ENCODE peak calls at places on chromosomes 1 and 21, in ten cellular contexts. K is tibial nerve, B is cardiac muscle cell, R is left ventricle myocardium inferior, I is DND-41, T is lower lobe of right lung, Y is mucosa of descending colon, W is choroid plexus epithelial cell, V is Calu3, X is body of pancreas. H is an unnamed sample.

GRCh38 chr1:9397047-9397446 is 104.4 kb downstream of the SPSB1 start:
- DNase-seq in I (no peak), Y (no peak), K (no peak), W (no peak), T (no peak), R (no peak), X (no peak), V (no peak), B (no peak), H (no peak)

GRCh38 chr1:91750398-91750996 is 135.5 kb downstream of the TGFBR3 start:
- DNase-seq in W (no peak), T (no peak), X (no peak), K (no peak), Y (no peak), R (no peak), I (no peak), V (no peak), B (peak), H (no peak)

GRCh38 chr1:163290025-163290610 is 31.6 kb upstream of the NUF2 start:
- DNase-seq in X (no peak), K (no peak), I (no peak), V (no peak), Y (no peak), T (no peak), B (peak), R (no peak), W (peak), H (no peak)

GRCh38 chr1:51906306-51907078 is 28.0 kb upstream of the NRDC start:
- DNase-seq in R (no peak), W (peak), K (no peak), V (no peak), I (no peak), X (no peak), B (peak), T (no peak), Y (no peak), H (no peak)

GRCh38 chr1:85330206-85330605 is 53.8 kb upstream of the BCL10 start:
- DNase-seq in R (no peak), T (no peak), I (no peak), X (no peak), B (peak), K (no peak), V (peak), W (peak), Y (no peak), H (no peak)

GRCh38 chr1:101820080-101820479 is 176.6 kb downstream of the OLFM3 start:
- DNase-seq in B (peak), I (no peak), K (no peak), X (no peak), W (peak), V (no peak), R (no peak), Y (peak), T (no peak), H (no peak)

GRCh38 chr1:154548028-154548427 is 10.4 kb downstream of the UBE2Q1 start:
- DNase-seq in K (no peak), T (no peak), X (peak), I (no peak), B (no peak), R (peak), V (no peak), W (no peak), Y (no peak), H (no peak)

GRCh38 chr1:67535474-67535873 is 105.3 kb upstream of the SERBP1 start:
- DNase-seq in X (peak), V (peak), R (peak), T (peak), Y (peak), W (peak), I (peak), K (peak), B (peak), H (peak)

GRCh38 chr1:201885531-201886075 is 3.1 kb upstream of the SHISA4 start:
- DNase-seq in W (peak), I (no peak), K (no peak), Y (no peak), T (no peak), V (peak), R (no peak), B (peak), X (no peak), H (no peak)

GRCh38 chr1:155940993-155941844 is at the start of gene RXFP4:
- DNase-seq in R (no peak), T (peak), Y (peak), K (no peak), B (no peak), I (peak), W (peak), X (no peak), V (peak), H (no peak)

GRCh38 chr21:41142051-41142795 is 25.7 kb upstream of the BACE2 start:
- DNase-seq in R (no peak), Y (no peak), I (no peak), B (peak), X (peak), W (peak), V (no peak), T (no peak), K (peak), H (no peak)

GRCh38 chr1:38334930-38335592 is 288.5 kb upstream of the POU3F1 start:
- DNase-seq in K (no peak), T (no peak), I (no peak), B (no peak), W (no peak), X (no peak), V (no peak), R (no peak), Y (no peak), H (no peak)

GRCh38 chr1:212256404-212256803 is 28.8 kb upstream of the PPP2R5A start:
- DNase-seq in R (no peak), W (no peak), T (peak), B (no peak), K (no peak), Y (no peak), I (peak), X (no peak), V (no peak), H (peak)

GRCh38 chr1:119808491-119808890 is 2.8 kb downstream of the REG4 start:
- DNase-seq in T (no peak), R (no peak), B (no peak), Y (no peak), X (no peak), V (no peak), W (no peak), K (no peak), I (no peak), H (no peak)

GRCh38 chr21:20272791-20273362 is 725.3 kb upstream of the NCAM2 start:
- DNase-seq in B (no peak), I (no peak), T (no peak), W (no peak), X (no peak), K (no peak), Y (no peak), R (no peak), V (no peak), H (no peak)

GRCh38 chr1:172745014-172745413 is 86.1 kb downstream of the FASLG start:
- DNase-seq in R (no peak), W (peak), X (no peak), K (peak), B (peak), I (peak), V (peak), T (no peak), Y (peak), H (peak)

GRCh38 chr1:113198806-113199205 is 125.8 kb downstream of the LRIG2 start:
- DNase-seq in W (no peak), K (no peak), X (no peak), V (no peak), Y (no peak), T (no peak), I (no peak), B (no peak), R (no peak), H (no peak)

GRCh38 chr1:27624467-27625233 is 10.3 kb downstream of the FGR start:
- DNase-seq in I (peak), R (no peak), Y (no peak), V (no peak), B (no peak), T (no peak), W (no peak), K (no peak), X (no peak), H (peak)

GRCh38 chr1:167554028-167554779 is 642 bp upstream of the CREG1 start:
- DNase-seq in Y (peak), W (no peak), K (no peak), I (no peak), T (no peak), R (no peak), B (peak), X (peak), V (no peak), H (no peak)

GRCh38 chr1:78607944-78608343 is 12.3 kb upstream of the IFI44L start:
- DNase-seq in R (no peak), B (no peak), Y (peak), K (no peak), W (no peak), X (no peak), V (no peak), I (peak), T (no peak), H (no peak)

GRCh38 chr1:227897704-227898438 is 49.9 kb downstream of the WNT9A start:
- DNase-seq in X (peak), K (no peak), B (no peak), V (no peak), I (no peak), Y (no peak), W (no peak), R (no peak), T (peak), H (no peak)

GRCh38 chr1:88673446-88673845 is 10.6 kb upstream of the PKN2 start:
- DNase-seq in B (no peak), I (no peak), Y (no peak), R (no peak), X (no peak), K (no peak), T (no peak), V (no peak), W (no peak), H (no peak)

GRCh38 chr1:202323731-202324130 is 18.0 kb downstream of the UBE2T start:
- DNase-seq in X (no peak), T (no peak), V (no peak), Y (no peak), B (no peak), I (no peak), W (no peak), K (no peak), R (no peak), H (no peak)

GRCh38 chr1:48943393-48943792 is 166.7 kb upstream of the BEND5 start:
- DNase-seq in R (no peak), W (peak), I (no peak), B (no peak), X (no peak), Y (no peak), K (no peak), T (no peak), V (no peak), H (no peak)

GRCh38 chr1:53294557-53294956 is 33.3 kb downstream of the LRP8 start:
- DNase-seq in R (no peak), Y (no peak), I (no peak), B (peak), W (peak), V (no peak), X (no peak), K (no peak), T (no peak), H (peak)

GRCh38 chr1:46333300-46334029 is 7.1 kb upstream of the NSUN4 start:
- DNase-seq in R (no peak), V (peak), X (no peak), B (peak), Y (peak), T (no peak), I (no peak), K (no peak), W (peak), H (peak)

GRCh38 chr1:172823534-172823933 is 164.6 kb downstream of the FASLG start:
- DNase-seq in R (no peak), I (no peak), Y (no peak), T (no peak), X (no peak), W (no peak), V (no peak), B (peak), K (no peak), H (no peak)

GRCh38 chr1:150764617-150765090 is 924 bp downstream of the CTSS start:
- DNase-seq in W (peak), K (no peak), T (no peak), Y (no peak), I (no peak), R (no peak), V (peak), B (peak), X (no peak), H (no peak)

GRCh38 chr1:150762559-150762958 is 3.0 kb downstream of the CTSS start:
- DNase-seq in Y (no peak), X (no peak), I (no peak), B (no peak), W (no peak), V (no peak), T (no peak), R (no peak), K (no peak), H (no peak)

GRCh38 chr1:150763631-150764223 is 1.9 kb downstream of the CTSS start:
- DNase-seq in K (no peak), X (no peak), W (no peak), I (no peak), B (no peak), Y (no peak), V (no peak), R (no peak), T (no peak), H (no peak)

GRCh38 chr1:150763018-150763417 is 2.6 kb downstream of the CTSS start:
- DNase-seq in R (no peak), W (no peak), X (no peak), V (no peak), T (no peak), Y (no peak), B (no peak), I (no peak), K (no peak), H (no peak)

GRCh38 chr1:150760003-150760402 is 5.6 kb downstream of the CTSS start:
- DNase-seq in X (no peak), K (no peak), B (no peak), Y (no peak), R (no peak), I (no peak), V (no peak), W (no peak), T (no peak), H (no peak)
- TF ChIP-seq CTCF in X (no peak), K (no peak), B (no peak), Y (no peak), R (no peak), I (no peak), V (no peak), W (no peak), T (no peak), H (peak)

DNA sequence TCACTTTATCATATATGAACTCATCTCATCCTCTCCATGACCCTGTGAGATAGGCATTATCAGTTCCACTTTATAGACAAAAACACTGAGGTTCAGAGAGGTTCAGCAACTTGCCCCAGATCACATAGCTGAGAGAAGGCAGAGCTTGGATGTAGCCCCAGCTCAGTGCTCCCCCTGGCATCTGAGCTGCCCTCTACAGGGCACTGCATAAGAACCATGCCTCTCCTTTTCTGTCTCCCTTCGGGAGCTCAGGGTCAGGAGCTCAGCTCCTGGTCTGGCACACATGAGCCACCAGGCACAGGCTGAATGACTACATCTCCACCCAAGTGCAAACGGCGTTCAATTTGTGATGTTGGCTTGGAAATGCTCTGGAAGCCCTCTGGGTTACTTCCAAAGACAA is 16.9 kb downstream of the RAB7B start:
- DNase-seq in R (no peak), Y (no peak), B (no peak), V (peak), X (no peak), T (no peak), W (no peak), I (no peak), K (no peak), H (no peak)
- TF ChIP-seq CTCF in R (no peak), Y (no peak), B (peak), V (no peak), X (no peak), T (no peak), W (peak), I (no peak), K (no peak), H (no peak)

GRCh38 chr1:31764307-31765040 is at the start of gene ADGRB2:
- DNase-seq in B (no peak), W (no peak), V (peak), R (no peak), T (no peak), Y (no peak), X (no peak), I (peak), K (no peak), H (peak)
- TF ChIP-seq CTCF in B (no peak), W (no peak), V (no peak), R (peak), T (no peak), Y (no peak), X (peak), I (peak), K (peak), H (no peak)

GRCh38 chr1:116841569-116842364 is 67.9 kb upstream of the PTGFRN start:
- DNase-seq in T (no peak), B (no peak), K (no peak), V (no peak), Y (no peak), X (no peak), I (no peak), R (no peak), W (no peak), H (no peak)

GRCh38 chr1:116844775-116845174 is 64.9 kb upstream of the PTGFRN start:
- DNase-seq in K (no peak), X (no peak), I (no peak), B (no peak), Y (no peak), R (no peak), T (no peak), V (no peak), W (no peak), H (no peak)

GRCh38 chr1:116847688-116848531 is 61.8 kb upstream of the PTGFRN start:
- DNase-seq in V (no peak), K (peak), B (peak), R (peak), X (no peak), Y (no peak), T (no peak), W (peak), I (no peak), H (peak)

GRCh38 chr1:116847175-116847574 is 62.5 kb upstream of the PTGFRN start:
- DNase-seq in R (no peak), T (no peak), I (no peak), X (no peak), Y (no peak), B (no peak), V (no peak), K (no peak), W (no peak), H (no peak)

GRCh38 chr1:116842654-116843053 is 67.1 kb upstream of the PTGFRN start:
- DNase-seq in K (no peak), R (no peak), W (peak), I (no peak), X (no peak), V (no peak), Y (no peak), B (peak), T (no peak), H (no peak)
- TF ChIP-seq CTCF in K (no peak), R (no peak), W (peak), I (peak), X (peak), V (no peak), Y (no peak), B (peak), T (no peak), H (no peak)

GRCh38 chr21:43900078-43900385 is 35.0 kb downstream of the AGPAT3 start:
- DNase-seq in T (no peak), X (no peak), V (no peak), K (no peak), R (no peak), Y (no peak), B (no peak), W (no peak), I (no peak), H (no peak)
- TF ChIP-seq CTCF in T (no peak), X (no peak), V (no peak), K (no peak), R (no peak), Y (no peak), B (no peak), W (no peak), I (no peak), H (no peak)

H was measured in GM13976.